ENCODE peak calls at places on chromosomes 1 and 21, in seven cellular contexts. V is fibroblast of lung, H is uterus, Q is breast epithelium, S is IMR-90, G is HCT116, T is left lung. P is an unnamed sample.

GRCh38 chr1:155174334-155175280 is 958 bp downstream of the TRIM46 start:
- DNase-seq in G (no peak), V (peak; percentile 34), S (peak; percentile 15), T (no peak), Q (peak; percentile 48), H (no peak), P (peak; percentile 84)

GRCh38 chr1:221344693-221345092 is 397.2 kb downstream of the DUSP10 start:
- DNase-seq in H (no peak), V (peak; percentile 35), G (no peak), Q (no peak), S (peak; percentile 56), T (no peak), P (no peak)

GRCh38 chr1:203177471-203178039 is 1.9 kb upstream of the MYBPH start:
- DNase-seq in Q (no peak), H (no peak), S (peak; percentile 44), T (no peak), G (peak; percentile 8), V (no peak), P (no peak)

GRCh38 chr1:179926494-179927205 is 28.0 kb upstream of the CEP350 start:
- DNase-seq in H (no peak), T (no peak), G (no peak), S (peak; percentile 81), V (peak; percentile 49), Q (no peak), P (no peak)

GRCh38 chr1:25913166-25913565 is 6.9 kb upstream of the STMN1 start:
- DNase-seq in V (no peak), S (no peak), H (no peak), Q (no peak), T (no peak), G (no peak), P (no peak)

GRCh38 chr1:203888807-203889251 is 27.4 kb downstream of the SNRPE start:
- DNase-seq in G (peak; percentile 36), Q (no peak), S (peak; percentile 61), T (no peak), V (peak; percentile 31), H (no peak), P (no peak)

GRCh38 chr1:182699673-182700350 is 15.4 kb upstream of the RGS8 start:
- DNase-seq in V (no peak), S (no peak), H (no peak), T (no peak), G (no peak), Q (no peak), P (no peak)

GRCh38 chr21:42262826-42263225 is 43.9 kb downstream of the ABCG1 start:
- DNase-seq in S (peak; percentile 24), H (peak; percentile 65), T (peak; percentile 75), Q (peak; percentile 85), V (peak; percentile 41), G (no peak), P (no peak)

GRCh38 chr21:45326169-45326833 is 38.6 kb upstream of the POFUT2 start:
- DNase-seq in Q (no peak), S (peak; percentile 42), V (peak; percentile 63), T (peak; percentile 22), H (no peak), G (no peak), P (no peak)

GRCh38 chr1:32500387-32501209 is 35.7 kb downstream of the ZBTB8B start:
- DNase-seq in Q (peak; percentile 65), T (peak; percentile 63), V (peak; percentile 49), G (no peak), S (peak; percentile 49), H (peak; percentile 64), P (no peak)
- TF ChIP-seq CTCF in Q (peak; percentile 43), T (no peak), V (no peak), G (no peak), S (no peak), H (peak; percentile 81), P (no peak)

GRCh38 chr1:244030481-244031040 is 20.5 kb upstream of the ZBTB18 start:
- DNase-seq in G (no peak), H (no peak), S (no peak), T (no peak), Q (no peak), V (no peak), P (no peak)
- H3K4me3 ChIP-seq in G (no peak overlapping the region), H (no peak overlapping the region), S (no peak overlapping the region), T (no peak overlapping the region), Q (no peak overlapping the region), V (no peak overlapping the region), P (no peak overlapping the region)

GRCh38 chr1:228120351-228121091 is 11.4 kb upstream of the MRPL55 start:
- DNase-seq in Q (no peak), H (no peak), T (no peak), G (no peak), S (peak; percentile 26), V (no peak), P (no peak)
- TF ChIP-seq CTCF in Q (no peak), H (no peak), T (no peak), G (no peak), S (no peak), V (no peak), P (no peak)

DNA sequence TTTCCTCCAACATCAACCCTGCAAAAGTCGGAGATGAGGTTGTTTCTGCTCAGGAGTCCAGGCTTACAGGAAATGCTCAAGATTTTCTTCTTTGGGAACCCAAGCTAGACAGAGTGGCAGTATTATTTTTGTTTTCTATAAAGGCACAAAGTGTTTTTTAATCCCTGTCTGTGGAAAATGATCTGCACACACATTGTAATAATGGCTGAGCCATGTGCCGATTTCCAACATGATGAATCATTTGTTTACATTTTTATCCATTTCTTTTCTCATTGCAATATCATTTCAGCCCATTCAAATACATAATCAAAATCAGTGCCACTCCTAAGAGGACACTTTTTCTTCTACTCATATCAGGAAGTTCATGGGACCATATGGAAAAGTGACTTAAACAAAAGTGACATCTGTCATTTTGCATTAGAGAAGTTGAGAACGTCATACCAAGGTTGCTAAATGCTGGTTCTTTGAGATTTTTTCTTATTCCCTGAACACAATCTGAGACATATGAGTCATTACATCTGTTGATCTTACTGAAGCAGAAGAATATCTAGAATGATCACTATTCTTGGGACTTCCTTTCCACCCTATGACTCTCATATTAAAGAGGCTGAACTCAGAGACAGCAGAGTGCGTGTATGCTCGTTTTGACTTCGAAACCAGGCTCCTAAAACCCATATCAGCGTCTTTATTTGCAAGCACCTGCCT is 44.9 kb downstream of the ACTA1 start:
- DNase-seq in H (no peak), Q (no peak), G (no peak), S (peak; percentile 81), T (no peak), V (peak; percentile 63), P (no peak)
- H3K4me3 ChIP-seq in H (no peak overlapping the region), Q (no peak overlapping the region), G (no peak overlapping the region), S (no peak overlapping the region), T (no peak overlapping the region), V (no peak overlapping the region), P (no peak overlapping the region)

P was measured in vagina.